ENCODE peak calls at places on chromosomes 7 and 10, in five cellular contexts. T is CD4-positive, alpha-beta T cell; A is memory B cell; Y is brain microvascular endothelial cell; G is HuH-7.5. U is an unnamed sample.

GRCh38 chr7:47044620-47045019 is 537.3 kb downstream of the TNS3 start:
- DNase-seq in A (no peak), G (no peak), Y (no peak), T (no peak), U (no peak)

GRCh38 chr10:122490268-122490667 is 28.9 kb downstream of the HTRA1 start:
- DNase-seq in Y (no peak), A (no peak), T (no peak), G (no peak), U (no peak)

GRCh38 chr10:6973904-6974303 is 393.8 kb upstream of the PRKCQ start:
- DNase-seq in T (no peak), G (no peak), Y (no peak), A (no peak), U (no peak)

GRCh38 chr10:110681023-110681681 is 37.0 kb downstream of the RBM20 start:
- DNase-seq in A (no peak), G (peak), T (no peak), Y (peak), U (no peak)

GRCh38 chr10:93701903-93702277 is 502 bp downstream of the FRA10AC1 start:
- DNase-seq in Y (peak), A (peak), T (no peak), G (no peak), U (no peak)

GRCh38 chr7:151821806-151822540 is 54.9 kb downstream of the PRKAG2 start:
- DNase-seq in T (no peak), A (no peak), G (no peak), Y (no peak), U (no peak)

GRCh38 chr7:131538071-131538790 is 18.2 kb downstream of the PODXL start:
- DNase-seq in A (no peak), G (no peak), Y (no peak), T (no peak), U (no peak)

GRCh38 chr10:96719850-96720421 is 378 bp downstream of the PIK3AP1 start:
- DNase-seq in Y (no peak), G (peak), A (peak), T (peak), U (peak)

GRCh38 chr10:86345296-86346168 is 21.1 kb downstream of the GRID1 start:
- DNase-seq in G (no peak), T (no peak), A (no peak), Y (no peak), U (no peak)